ENCODE peak calls at places on chromosomes 6 and 20, in four cellular contexts. One of them, this sample, is unnamed.

GRCh38 chr6:150549007-150549406 is 50.7 kb upstream of the PLEKHG1 start:
- DNase-seq in NCI-H1436: no peak
- DNase-seq in HTR-8/SVneo: no peak
- DNase-seq in left colon: no peak
- DNase-seq in this sample: no peak

GRCh38 chr6:122144229-122144628 is 255.2 kb upstream of the HSF2 start:
- DNase-seq in NCI-H1436: no peak
- DNase-seq in HTR-8/SVneo: no peak
- DNase-seq in left colon: no peak
- DNase-seq in this sample: no peak

GRCh38 chr6:41294463-41294862 is 8.0 kb upstream of the TREM1 start:
- DNase-seq in NCI-H1436: no peak
- DNase-seq in HTR-8/SVneo: no peak
- DNase-seq in left colon: no peak
- DNase-seq in this sample: no peak

GRCh38 chr6:129041563-129041962 is 158.6 kb downstream of the LAMA2 start:
- DNase-seq in NCI-H1436: no peak
- DNase-seq in HTR-8/SVneo: no peak
- DNase-seq in left colon: no peak
- DNase-seq in this sample: peak; percentile 9

GRCh38 chr6:42251911-42252637 is 34.4 kb upstream of the MRPS10 start:
- DNase-seq in NCI-H1436: no peak
- DNase-seq in HTR-8/SVneo: no peak
- DNase-seq in left colon: peak; percentile 63
- DNase-seq in this sample: peak; percentile 66

GRCh38 chr6:16126881-16127280 is 2.0 kb upstream of the MYLIP start:
- DNase-seq in NCI-H1436: no peak
- DNase-seq in HTR-8/SVneo: no peak
- DNase-seq in left colon: no peak
- DNase-seq in this sample: peak; percentile 37

GRCh38 chr6:24761851-24762250 is 12.9 kb upstream of the GMNN start:
- DNase-seq in NCI-H1436: no peak
- DNase-seq in HTR-8/SVneo: no peak
- DNase-seq in left colon: no peak
- DNase-seq in this sample: no peak

GRCh38 chr6:82711992-82712788 is 348.6 kb downstream of the TPBG start:
- DNase-seq in NCI-H1436: no peak
- DNase-seq in HTR-8/SVneo: no peak
- DNase-seq in left colon: no peak
- DNase-seq in this sample: no peak

GRCh38 chr6:108916026-108916689 is 67.9 kb downstream of the ARMC2 start:
- DNase-seq in NCI-H1436: no peak
- DNase-seq in HTR-8/SVneo: no peak
- DNase-seq in left colon: no peak
- DNase-seq in this sample: no peak

GRCh38 chr6:89355511-89356185 is 3.1 kb upstream of the UBE2J1 start:
- DNase-seq in NCI-H1436: no peak
- DNase-seq in HTR-8/SVneo: no peak
- DNase-seq in left colon: no peak
- DNase-seq in this sample: no peak

GRCh38 chr20:34536798-34537394 is 20.7 kb downstream of the DYNLRB1 start:
- DNase-seq in NCI-H1436: no peak
- DNase-seq in HTR-8/SVneo: no peak
- DNase-seq in left colon: peak; percentile 79
- DNase-seq in this sample: peak; percentile 40

GRCh38 chr6:129440691-129441090 is 269.3 kb downstream of the ARHGAP18 start:
- DNase-seq in NCI-H1436: no peak
- DNase-seq in HTR-8/SVneo: no peak
- DNase-seq in left colon: no peak
- DNase-seq in this sample: peak; percentile 70

GRCh38 chr6:15366879-15367278 is 121.0 kb downstream of the JARID2 start:
- DNase-seq in NCI-H1436: no peak
- DNase-seq in HTR-8/SVneo: no peak
- DNase-seq in left colon: no peak
- DNase-seq in this sample: no peak

GRCh38 chr20:41223112-41223511 is 85.8 kb downstream of the PLCG1 start:
- DNase-seq in NCI-H1436: no peak
- DNase-seq in HTR-8/SVneo: no peak
- DNase-seq in left colon: no peak
- DNase-seq in this sample: no peak

GRCh38 chr20:48374986-48375715 is 452.6 kb downstream of the PREX1 start:
- DNase-seq in NCI-H1436: no peak
- DNase-seq in HTR-8/SVneo: no peak
- DNase-seq in left colon: no peak
- DNase-seq in this sample: no peak

GRCh38 chr6:170295519-170296422 is 4.9 kb upstream of the DLL1 start:
- DNase-seq in NCI-H1436: peak; percentile 44
- DNase-seq in HTR-8/SVneo: no peak
- DNase-seq in left colon: peak; percentile 63
- DNase-seq in this sample: peak; percentile 26

GRCh38 chr6:157599191-157599590 is 218.2 kb downstream of the ZDHHC14 start:
- DNase-seq in NCI-H1436: no peak
- DNase-seq in HTR-8/SVneo: no peak
- DNase-seq in left colon: no peak
- DNase-seq in this sample: no peak

GRCh38 chr6:147131728-147132127 is 72.5 kb upstream of the STXBP5 start:
- DNase-seq in NCI-H1436: peak; percentile 24
- DNase-seq in HTR-8/SVneo: no peak
- DNase-seq in left colon: no peak
- DNase-seq in this sample: no peak

GRCh38 chr20:25622450-25623224 is 1.2 kb downstream of the NANP start:
- DNase-seq in NCI-H1436: no peak
- DNase-seq in HTR-8/SVneo: no peak
- DNase-seq in left colon: no peak
- DNase-seq in this sample: no peak

GRCh38 chr6:138643210-138643609 is 130.4 kb upstream of the CCDC28A start:
- DNase-seq in NCI-H1436: no peak
- DNase-seq in HTR-8/SVneo: no peak
- DNase-seq in left colon: no peak
- DNase-seq in this sample: no peak

GRCh38 chr6:105322499-105323231 is 80.2 kb downstream of the PREP start:
- DNase-seq in NCI-H1436: peak; percentile 40
- DNase-seq in HTR-8/SVneo: no peak
- DNase-seq in left colon: no peak
- DNase-seq in this sample: peak; percentile 42